ENCODE peak calls at places on chromosomes 11 and 22, in eight cellular contexts. Q is upper lobe of right lung, E is heart right ventricle, Z is colonic mucosa, G is suprapubic skin, J is lung, W is GM23338, C is right lobe of liver. S is an unnamed sample. For H3K4me1, the result is how much of the 10 kb centered on the place peaks cover.

GRCh38 chr11:74321487-74322188 is 10.2 kb upstream of the P4HA3 start:
- DNase-seq in Q (no peak), E (no peak), Z (peak), G (no peak), J (no peak), W (peak), C (no peak), S (no peak)

GRCh38 chr11:123822591-123822990 is 16.4 kb upstream of the OR6M1 start:
- DNase-seq in Q (no peak), E (no peak), Z (no peak), G (no peak), J (no peak), W (peak), C (no peak), S (no peak)

GRCh38 chr22:37892566-37893338 is 13.3 kb upstream of the MICALL1 start:
- DNase-seq in Q (peak), E (peak), Z (no peak), G (no peak), J (peak), W (no peak), C (no peak), S (no peak)

GRCh38 chr11:126893796-126894195 is 106.8 kb downstream of the KIRREL3 start:
- DNase-seq in Q (no peak), E (no peak), Z (no peak), G (no peak), J (no peak), W (no peak), C (no peak), S (no peak)

GRCh38 chr11:17721242-17721999 is 2.0 kb downstream of the MYOD1 start:
- DNase-seq in Q (no peak), E (no peak), Z (no peak), G (no peak), J (no peak), W (no peak), C (no peak), S (no peak)

GRCh38 chr11:124070906-124071621 is 29.9 kb upstream of the OR10G7 start:
- DNase-seq in Q (peak), E (peak), Z (peak), G (peak), J (peak), W (peak), C (no peak), S (peak)

GRCh38 chr11:122375687-122376399 is 259.8 kb upstream of the BLID start:
- DNase-seq in Q (no peak), E (no peak), Z (no peak), G (no peak), J (no peak), W (no peak), C (no peak), S (no peak)

GRCh38 chr22:39655736-39656285 is 85.3 kb downstream of the CACNA1I start:
- DNase-seq in Q (no peak), E (no peak), Z (no peak), G (no peak), J (no peak), W (no peak), C (no peak), S (no peak)

GRCh38 chr22:42752230-42752746 is 31.6 kb upstream of the A4GALT start:
- DNase-seq in Q (no peak), E (no peak), Z (no peak), G (no peak), J (no peak), W (no peak), C (no peak), S (no peak)

GRCh38 chr11:2693851-2694261 is 5.9 kb downstream of the KCNQ1OT1 start:
- DNase-seq in Q (no peak), E (no peak), Z (no peak), G (peak), J (no peak), W (peak), C (peak), S (no peak)

GRCh38 chr11:97069160-97069559 is 679.3 kb downstream of the JRKL start:
- DNase-seq in Q (no peak), E (no peak), Z (no peak), G (no peak), J (no peak), W (no peak), C (no peak), S (no peak)

GRCh38 chr11:36376315-36376887 is 80.3 kb downstream of the PRR5L start:
- DNase-seq in Q (peak), E (peak), Z (peak), G (no peak), J (no peak), W (peak), C (peak), S (no peak)

GRCh38 chr22:37509026-37509886 is 10.0 kb downstream of the CARD10 start:
- DNase-seq in Q (peak), E (no peak), Z (no peak), G (no peak), J (no peak), W (no peak), C (no peak), S (no peak)

GRCh38 chr11:32796425-32796824 is 2.0 kb upstream of the CCDC73 start:
- DNase-seq in Q (no peak), E (no peak), Z (no peak), G (no peak), J (no peak), W (no peak), C (no peak), S (no peak)

GRCh38 chr22:27113211-27114030 is 456.0 kb downstream of the MIAT start:
- DNase-seq in Q (no peak), E (no peak), Z (peak), G (peak), J (peak), W (no peak), C (no peak), S (peak)

GRCh38 chr22:22799561-22799960 is 88.1 kb upstream of the IGLL5 start:
- DNase-seq in Q (no peak), E (no peak), Z (no peak), G (no peak), J (peak), W (no peak), C (no peak), S (no peak)

GRCh38 chr11:70073881-70074371 is 4.2 kb upstream of the ANO1 start:
- DNase-seq in Q (peak), E (no peak), Z (no peak), G (no peak), J (no peak), W (peak), C (no peak), S (peak)

GRCh38 chr11:73931039-73931645 is 19.7 kb upstream of the DNAJB13 start:
- DNase-seq in Q (no peak), E (no peak), Z (peak), G (no peak), J (no peak), W (peak), C (no peak), S (no peak)

GRCh38 chr22:30265131-30265720 is 1.4 kb downstream of the OSM start:
- DNase-seq in Q (no peak), E (no peak), Z (no peak), G (no peak), J (no peak), W (no peak), C (no peak), S (no peak)
- H3K4me1 ChIP-seq in Q (under half), E (under half), Z (under half), G (under half), J (under half), W (under half), C (under half), S (under half)

GRCh38 chr11:58726594-58727414 is 4.9 kb downstream of the GLYAT start:
- DNase-seq in Q (no peak), E (no peak), Z (no peak), G (no peak), J (no peak), W (no peak), C (no peak), S (no peak)
- H3K4me3 ChIP-seq in Q (no peak), E (no peak), Z (no peak), G (no peak), J (no peak), W (no peak), C (no peak), S (no peak)

GRCh38 chr11:92976681-92977080 is 7.2 kb downstream of the MTNR1B start:
- DNase-seq in Q (no peak), E (no peak), Z (no peak), G (no peak), J (no peak), W (no peak), C (no peak), S (no peak)
- H3K4me1 ChIP-seq in Q (under half), E (under half), Z (under half), G (under half), J (under half), W (under half), C (under half), S (under half)

GRCh38 chr11:13009921-13010736 is 1.0 kb downstream of the RASSF10 start:
- DNase-seq in Q (peak), E (peak), Z (peak), G (peak), J (peak), W (peak), C (peak), S (no peak)

GRCh38 chr11:13012037-13012693 is 3.0 kb downstream of the RASSF10 start:
- DNase-seq in Q (no peak), E (no peak), Z (peak), G (no peak), J (no peak), W (peak), C (no peak), S (no peak)

GRCh38 chr11:13009476-13009920 is 382 bp downstream of the RASSF10 start:
- DNase-seq in Q (no peak), E (no peak), Z (no peak), G (no peak), J (no peak), W (no peak), C (no peak), S (no peak)

GRCh38 chr11:13011366-13012036 is 2.4 kb downstream of the RASSF10 start:
- DNase-seq in Q (no peak), E (no peak), Z (no peak), G (no peak), J (no peak), W (no peak), C (no peak), S (no peak)

DNA sequence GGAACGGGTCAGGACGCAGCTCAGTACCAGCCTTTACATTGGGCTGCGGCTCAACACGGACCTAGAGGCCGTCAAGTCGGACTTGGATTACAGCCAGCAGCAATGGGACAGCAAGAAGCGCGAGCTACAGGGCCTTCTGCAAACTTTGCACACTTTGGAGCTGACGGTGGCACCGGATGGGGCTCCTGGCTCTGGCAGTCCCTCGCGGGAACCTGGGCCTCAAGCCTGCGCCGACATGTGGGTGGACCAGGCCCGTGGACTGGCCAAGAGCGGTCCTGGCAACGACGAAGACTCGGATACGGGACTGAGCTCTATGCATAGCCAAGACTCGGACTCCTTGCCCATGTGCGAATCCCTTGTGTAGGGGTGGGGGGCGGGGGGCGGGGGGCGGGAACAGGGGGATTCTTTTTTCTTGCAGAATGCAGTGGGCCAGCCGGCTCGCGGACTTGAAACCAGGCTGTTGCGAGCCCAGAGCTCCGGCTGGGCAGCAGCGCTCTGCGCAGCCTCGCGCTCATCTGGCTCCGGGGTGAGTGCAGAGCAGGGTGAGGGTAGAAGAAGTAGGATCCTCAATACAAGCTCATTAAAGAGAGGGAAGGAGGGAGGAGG is 1.7 kb downstream of the RASSF10 start:
- DNase-seq in Q (peak), E (no peak), Z (peak), G (peak), J (peak), W (peak), C (peak), S (no peak)
- H3K4me3 ChIP-seq in Q (peak), E (no peak), Z (peak), G (peak), J (no peak), W (peak), C (no peak), S (peak)

DNA sequence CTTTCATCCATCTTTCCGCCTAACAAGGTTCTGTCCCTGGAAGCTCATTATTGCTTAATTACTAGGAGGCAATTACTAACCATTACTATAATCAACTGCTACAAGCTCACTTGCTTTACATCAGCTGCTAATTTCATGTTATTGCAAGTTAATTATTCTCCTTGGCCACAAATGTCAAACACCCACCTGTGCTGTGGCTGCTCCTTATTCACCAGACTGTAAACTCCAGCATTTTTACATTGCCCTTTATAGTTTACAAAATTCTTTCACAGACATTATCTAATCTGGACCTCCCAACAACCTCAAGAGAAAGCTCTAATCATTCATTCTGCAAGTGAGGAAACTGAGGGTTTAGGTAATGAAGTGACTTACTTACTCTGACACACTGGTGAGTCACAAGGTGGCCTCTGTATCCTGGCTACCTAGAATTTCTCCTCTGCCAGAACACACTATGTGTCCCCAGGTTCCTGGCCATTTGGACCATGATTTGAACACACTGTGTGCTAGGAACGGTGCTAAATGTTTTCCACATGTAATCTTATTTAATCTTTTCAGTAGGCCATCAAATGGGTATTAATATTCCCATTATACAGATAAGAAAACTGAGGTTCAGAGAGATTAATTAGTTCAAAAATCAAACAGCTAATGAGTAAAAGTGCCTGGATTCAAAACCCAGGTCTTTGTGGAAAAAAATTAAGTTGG is 66.7 kb downstream of the RAB30 start:
- DNase-seq in Q (no peak), E (no peak), Z (no peak), G (no peak), J (no peak), W (no peak), C (no peak), S (no peak)
- H3K4me1 ChIP-seq in Q (under half), E (under half), Z (under half), G (under half), J (under half), W (under half), C (under half), S (under half)

DNA sequence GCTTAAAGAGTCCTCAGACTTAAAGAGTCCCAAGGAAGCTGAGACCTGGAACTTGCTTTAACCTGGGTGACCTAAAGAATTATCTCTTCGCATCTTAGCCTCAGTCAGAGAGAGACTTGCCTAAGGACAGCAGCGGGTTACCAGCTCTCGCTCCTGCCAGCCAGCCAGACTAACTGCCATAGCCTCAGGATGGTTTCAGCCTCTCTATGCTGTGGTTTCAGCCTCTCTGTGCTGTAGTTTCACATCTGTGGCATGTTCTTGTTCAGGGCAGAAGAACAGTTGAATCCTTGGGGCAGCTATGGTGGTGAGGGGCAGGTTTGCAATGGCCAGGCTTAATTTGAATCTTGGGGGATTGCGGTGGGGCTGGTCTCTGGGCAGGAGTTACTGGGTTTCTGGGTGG is 2.3 kb downstream of the FRMD8 start:
- DNase-seq in Q (no peak), E (no peak), Z (no peak), G (no peak), J (no peak), W (no peak), C (no peak), S (no peak)
- H3K4me3 ChIP-seq in Q (peak), E (peak), Z (no peak), G (peak), J (no peak), W (no peak), C (no peak), S (no peak)